ENCODE peak calls at places on chromosomes 7 and 10, in eight cellular contexts. X, Y, F, M, A, B, K and U are unnamed samples.

GRCh38 chr10:14399641-14400040 is 68.9 kb upstream of the FRMD4A start:
- DNase-seq in B (no peak), F (no peak), M (no peak), K (no peak), A (no peak), X (no peak), Y (no peak), U (no peak)

GRCh38 chr7:149859369-149859768 is 14.4 kb upstream of the ATP6V0E2 start:
- DNase-seq in X (no peak), M (no peak), Y (peak), F (no peak), A (no peak), B (no peak), K (no peak), U (no peak)

GRCh38 chr7:126211875-126212274 is 1040.9 kb downstream of the GRM8 start:
- DNase-seq in M (no peak), X (no peak), A (no peak), Y (no peak), K (no peak), B (no peak), F (no peak), U (no peak)

GRCh38 chr10:28400176-28400575 is 97.3 kb upstream of the MPP7 start:
- DNase-seq in A (no peak), F (no peak), M (no peak), B (no peak), Y (no peak), X (no peak), K (peak), U (no peak)

GRCh38 chr7:110988890-110989501 is 101.9 kb upstream of the LRRN3 start:
- DNase-seq in Y (no peak), K (no peak), A (no peak), X (no peak), B (peak), F (no peak), M (no peak), U (no peak)

GRCh38 chr10:99973190-99973589 is 36.6 kb downstream of the DNMBP start:
- DNase-seq in X (no peak), A (no peak), F (no peak), K (no peak), M (no peak), B (no peak), Y (no peak), U (no peak)

GRCh38 chr10:75408512-75408881 is 6.9 kb upstream of the ZNF503 start:
- DNase-seq in F (no peak), B (no peak), X (no peak), M (no peak), A (no peak), K (no peak), Y (no peak), U (peak)

GRCh38 chr7:133564484-133564883 is 311.6 kb downstream of the EXOC4 start:
- DNase-seq in M (no peak), F (peak), K (no peak), A (no peak), B (no peak), Y (no peak), X (no peak), U (no peak)

GRCh38 chr7:20365486-20365885 is 34.8 kb downstream of the ITGB8 start:
- DNase-seq in K (no peak), A (no peak), Y (no peak), B (no peak), M (no peak), X (no peak), F (no peak), U (no peak)

GRCh38 chr7:26862806-26863205 is 1.6 kb downstream of the SKAP2 start:
- DNase-seq in X (no peak), K (no peak), F (no peak), B (no peak), M (no peak), Y (no peak), A (no peak), U (no peak)

GRCh38 chr10:129531195-129531968 is 64.3 kb downstream of the MGMT start:
- DNase-seq in B (no peak), A (peak), X (no peak), F (peak), Y (no peak), M (no peak), K (no peak), U (no peak)

GRCh38 chr10:112295853-112296830 is 12.9 kb downstream of the TECTB start:
- DNase-seq in A (no peak), X (no peak), M (no peak), Y (no peak), F (no peak), K (no peak), B (no peak), U (no peak)

GRCh38 chr10:4982764-4983226 is 19.6 kb downstream of the AKR1C1 start:
- DNase-seq in B (no peak), F (no peak), A (no peak), K (no peak), X (no peak), M (no peak), Y (no peak), U (no peak)

GRCh38 chr10:114543456-114543855 is 114.6 kb downstream of the ABLIM1 start:
- DNase-seq in M (no peak), B (no peak), A (no peak), K (no peak), F (no peak), X (no peak), Y (no peak), U (no peak)

GRCh38 chr10:114539623-114540022 is 118.5 kb downstream of the ABLIM1 start:
- DNase-seq in A (no peak), M (no peak), X (no peak), K (no peak), B (no peak), Y (no peak), F (peak), U (no peak)

GRCh38 chr10:114540191-114540590 is 117.9 kb downstream of the ABLIM1 start:
- DNase-seq in F (no peak), M (no peak), K (no peak), Y (no peak), B (no peak), X (no peak), A (no peak), U (no peak)

GRCh38 chr10:114542373-114542772 is 115.7 kb downstream of the ABLIM1 start:
- DNase-seq in X (no peak), A (no peak), M (no peak), K (no peak), F (no peak), Y (no peak), B (no peak), U (no peak)

DNA sequence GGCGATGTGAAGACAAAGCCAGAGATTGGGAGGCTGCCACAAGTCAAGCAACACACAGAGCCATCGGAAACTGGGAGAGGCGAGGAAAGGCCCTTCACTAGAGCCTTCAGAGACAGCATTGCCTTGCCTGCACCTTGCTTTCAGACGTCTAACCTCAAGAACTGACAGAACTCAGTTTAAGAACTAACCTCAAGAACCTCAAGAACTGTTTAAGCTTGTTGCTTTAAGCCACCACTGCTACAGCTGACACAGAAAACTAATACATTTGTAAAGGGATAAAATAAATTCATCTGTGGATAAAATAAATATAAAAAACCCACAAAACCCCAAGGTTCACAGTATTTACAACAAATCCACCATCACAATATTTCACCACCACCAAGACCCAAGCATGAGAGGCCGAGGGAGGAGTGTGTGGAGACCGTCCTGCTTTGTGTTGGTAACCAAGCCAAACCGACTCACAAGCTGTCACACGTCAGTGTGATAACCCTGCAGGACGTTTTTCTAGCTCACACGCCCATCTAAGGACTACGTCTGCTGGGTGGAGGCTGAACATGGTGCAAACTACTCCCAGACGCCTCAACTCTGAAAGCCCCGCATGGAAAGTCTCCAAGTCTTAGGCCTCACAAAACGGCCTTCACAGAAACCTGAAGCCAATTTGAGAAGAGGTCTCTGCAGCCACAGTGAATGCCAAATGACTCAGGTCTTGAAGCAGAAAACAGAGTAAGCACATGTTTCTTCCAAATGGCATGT is 116.8 kb downstream of the ABLIM1 start:
- DNase-seq in Y (peak), K (peak), B (no peak), A (no peak), X (no peak), M (peak), F (no peak), U (peak)
- TF ChIP-seq POLR2AphosphoS5 in Y (no peak), K (peak), B (peak), A (no peak), X (no peak), M (peak), F (no peak), U (peak)

DNA sequence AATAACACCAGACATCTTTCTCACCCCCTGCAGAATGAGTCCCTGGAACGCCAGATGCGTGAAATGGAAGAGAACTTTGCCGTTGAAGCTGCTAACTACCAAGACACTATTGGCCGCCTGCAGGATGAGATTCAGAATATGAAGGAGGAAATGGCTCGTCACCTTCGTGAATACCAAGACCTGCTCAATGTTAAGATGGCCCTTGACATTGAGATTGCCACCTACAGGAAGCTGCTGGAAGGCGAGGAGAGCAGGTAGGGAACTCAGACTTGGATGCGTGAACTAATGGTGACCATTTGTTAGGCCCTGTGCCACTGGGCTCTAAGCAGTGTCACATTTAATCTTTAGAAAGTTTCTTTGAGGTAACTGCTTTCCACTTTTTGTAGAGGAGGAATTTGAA is 7.1 kb downstream of the VIM start:
- DNase-seq in Y (no peak), M (no peak), A (no peak), X (no peak), B (no peak), K (no peak), F (peak), U (no peak)
- TF ChIP-seq POLR2AphosphoS5 in Y (no peak), M (no peak), A (no peak), X (no peak), B (peak), K (no peak), F (no peak), U (no peak)

GRCh38 chr7:129952653-129953560 is at the start of gene UBE2H:
- DNase-seq in F (peak), X (peak), Y (peak), B (peak), K (peak), M (peak), A (peak), U (peak)
- TF ChIP-seq POLR2AphosphoS5 in F (peak), X (peak), Y (no peak), B (peak), K (peak), M (peak), A (peak), U (peak)

DNA sequence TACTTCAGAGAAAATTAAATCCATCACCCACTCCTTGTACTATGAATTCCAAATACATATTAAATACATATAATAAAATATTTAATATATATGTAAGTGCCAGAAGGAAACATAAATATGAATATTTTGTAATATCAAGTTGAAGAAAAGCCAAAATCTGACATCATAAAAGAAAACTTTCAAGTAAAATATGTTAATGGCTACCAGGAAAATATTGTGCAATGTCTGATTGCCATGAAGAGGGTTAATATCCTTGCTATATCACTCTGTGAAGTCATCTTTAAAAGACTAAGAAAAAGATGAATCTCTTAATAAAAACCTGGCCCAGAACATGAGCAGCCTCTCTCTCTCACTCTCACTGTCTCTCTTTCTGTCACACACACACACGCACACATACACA is 130.2 kb downstream of the EGFR start:
- DNase-seq in A (no peak), X (no peak), B (no peak), F (no peak), M (no peak), K (no peak), Y (no peak), U (no peak)
- TF ChIP-seq POLR2AphosphoS5 in A (no peak), X (no peak), B (no peak), F (no peak), M (no peak), K (no peak), Y (no peak), U (no peak)

GRCh38 chr7:138245682-138246081 is 169.4 kb downstream of the AKR1D1 start:
- DNase-seq in K (no peak), Y (no peak), M (no peak), B (no peak), F (no peak), X (no peak), A (no peak), U (no peak)

GRCh38 chr7:138245216-138245615 is 169.0 kb downstream of the AKR1D1 start:
- DNase-seq in F (no peak), Y (no peak), M (no peak), B (no peak), A (no peak), K (no peak), X (no peak), U (no peak)

GRCh38 chr7:138247081-138247480 is 170.8 kb downstream of the AKR1D1 start:
- DNase-seq in Y (no peak), M (no peak), F (no peak), K (no peak), B (no peak), X (no peak), A (no peak), U (no peak)

GRCh38 chr7:138247568-138248328 is 171.5 kb downstream of the AKR1D1 start:
- DNase-seq in Y (no peak), K (no peak), F (peak), M (no peak), A (no peak), X (no peak), B (no peak), U (no peak)

DNA sequence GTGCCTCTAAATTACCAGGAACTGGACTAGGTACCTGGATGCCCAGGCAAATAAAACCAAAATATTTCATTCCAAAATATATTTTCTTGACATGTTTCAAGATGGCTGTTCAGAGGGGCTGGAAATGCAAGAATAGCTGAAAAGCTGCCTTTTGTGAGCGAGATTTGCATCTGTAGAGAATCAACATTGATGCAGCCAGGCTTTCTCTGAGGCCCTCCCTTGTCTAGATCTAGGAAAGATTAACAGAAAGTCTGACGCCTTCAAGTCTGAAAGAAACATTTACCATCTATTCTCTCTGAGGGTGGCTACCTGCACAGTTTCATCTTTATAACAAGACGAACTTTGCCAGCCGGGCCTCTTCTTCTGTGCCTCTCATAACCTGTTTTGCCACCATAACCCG is 170.1 kb downstream of the AKR1D1 start:
- DNase-seq in X (no peak), F (peak), Y (no peak), A (no peak), B (no peak), M (no peak), K (no peak), U (no peak)
- TF ChIP-seq POLR2AphosphoS5 in X (no peak), F (no peak), Y (no peak), A (no peak), B (no peak), M (no peak), K (no peak), U (no peak)

GRCh38 chr10:51590802-51591201 is 108.6 kb downstream of the CSTF2T start:
- DNase-seq in X (no peak), B (no peak), M (no peak), K (no peak), A (no peak), F (peak), Y (no peak), U (no peak)

GRCh38 chr10:51585742-51586141 is 113.7 kb downstream of the CSTF2T start:
- DNase-seq in Y (no peak), A (no peak), B (no peak), F (no peak), K (no peak), M (no peak), X (no peak), U (no peak)

DNA sequence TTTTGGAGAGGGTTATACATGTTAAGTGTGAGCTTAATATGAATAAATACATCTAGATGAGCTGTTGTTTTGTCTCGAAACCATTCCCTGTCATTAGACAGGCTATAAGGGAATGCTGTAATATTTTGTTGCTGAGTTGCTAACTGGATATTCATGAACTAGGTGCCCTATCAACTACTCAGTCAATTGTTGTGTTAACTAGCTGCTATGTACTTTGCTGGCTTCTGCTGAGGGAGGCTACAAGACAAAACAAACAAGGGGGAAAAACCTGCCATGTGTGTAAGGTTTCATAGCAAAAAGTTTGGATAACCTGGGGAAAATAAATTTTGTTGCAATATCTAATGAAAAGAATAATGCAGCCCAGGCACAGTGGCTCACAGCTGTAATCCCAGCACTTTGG is 110.4 kb downstream of the CSTF2T start:
- DNase-seq in B (no peak), Y (no peak), F (peak), M (no peak), A (no peak), X (no peak), K (no peak), U (no peak)
- TF ChIP-seq POLR2AphosphoS5 in B (no peak), Y (no peak), F (no peak), M (no peak), A (no peak), X (no peak), K (no peak), U (no peak)

DNA sequence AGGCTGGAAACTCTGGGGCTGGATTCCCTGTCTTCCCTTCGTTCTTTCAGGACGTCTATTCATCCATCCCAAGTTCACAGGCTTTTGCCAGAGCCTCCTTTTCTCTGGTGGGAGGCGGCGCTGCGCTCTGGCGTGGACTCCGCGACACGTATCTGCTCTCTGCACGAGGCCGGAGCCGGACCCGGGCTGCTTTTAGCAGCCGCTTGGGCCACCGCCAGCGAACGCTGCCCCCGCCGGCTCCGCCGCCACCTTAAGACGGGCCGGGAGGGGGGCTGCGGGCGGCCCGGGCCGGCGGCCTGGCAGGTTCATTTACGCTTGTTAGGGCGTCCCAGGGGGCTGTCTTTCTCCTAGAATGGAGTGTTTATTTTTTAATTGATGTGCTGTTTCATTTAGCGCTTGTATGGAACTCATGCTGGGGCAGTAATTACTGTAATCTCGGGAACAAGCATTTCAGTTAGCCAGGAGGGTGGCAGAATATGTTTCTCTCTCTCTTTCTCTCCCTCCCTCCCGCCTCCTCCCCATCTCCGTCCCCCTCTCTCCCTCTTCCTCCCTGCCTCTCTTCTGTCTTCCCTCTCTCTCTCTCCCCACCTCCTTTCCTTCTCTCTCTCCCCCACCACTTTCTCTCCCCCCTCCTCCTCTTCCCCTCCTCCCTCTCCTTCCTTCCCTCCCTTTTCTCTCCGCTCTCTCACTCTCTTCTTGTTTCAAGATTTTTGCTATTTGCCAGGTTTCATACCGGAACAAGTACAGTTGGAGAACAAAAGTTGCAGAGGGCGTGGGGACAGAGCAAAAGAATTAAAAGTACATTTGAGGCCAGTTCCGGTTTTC is 1.3 kb upstream of the FZD8 start:
- DNase-seq in Y (no peak), K (peak), X (peak), F (peak), A (no peak), B (peak), M (peak), U (peak)
- TF ChIP-seq POLR2AphosphoS5 in Y (no peak), K (no peak), X (no peak), F (no peak), A (no peak), B (peak), M (peak), U (no peak)

GRCh38 chr7:1020849-1021251 is 23.5 kb upstream of the GPR146 start:
- DNase-seq in M (no peak), Y (no peak), K (no peak), X (no peak), A (no peak), F (no peak), B (peak), U (peak)
- TF ChIP-seq POLR2AphosphoS5 in M (no peak), Y (no peak), K (no peak), X (no peak), A (no peak), F (no peak), B (no peak), U (no peak)

GRCh38 chr7:105705427-105705826 is 124.1 kb upstream of the EFCAB10 start:
- DNase-seq in F (no peak), K (no peak), M (no peak), A (no peak), Y (no peak), X (no peak), B (no peak), U (no peak)
- TF ChIP-seq POLR2AphosphoS5 in F (no peak), K (no peak), M (no peak), A (no peak), Y (no peak), X (no peak), B (no peak), U (no peak)